ENCODE peak calls at places on chromosomes 7 and 10, in nine cellular contexts. U is tibial artery; B is Calu3; N is T-helper 1 cell; C is HT1080; V is ureter; W is mucosa of descending colon; R is head of caudate nucleus; X is activated T-cell treated with anti-CD3 and anti-CD28 coated beads, Interleukin-2, amount 50 U/mL, for 4 hours. S is an unnamed sample.

GRCh38 chr10:122140477-122140902 is 130.6 kb upstream of the BTBD16 start:
- DNase-seq in R (no peak), X (no peak), B (no peak), V (no peak), W (no peak), N (no peak), U (peak), C (peak), S (peak)

GRCh38 chr7:77799078-77799964 is 748 bp downstream of the PHTF2 start:
- DNase-seq in X (peak), U (peak), R (peak), B (peak), C (peak), N (peak), V (peak), W (peak), S (no peak)

GRCh38 chr7:29479606-29480200 is 83.9 kb upstream of the PRR15 start:
- DNase-seq in R (peak), W (no peak), B (no peak), U (no peak), N (no peak), X (no peak), V (no peak), C (no peak), S (no peak)

GRCh38 chr7:34058791-34059550 is 153.6 kb downstream of the BMPER start:
- DNase-seq in C (no peak), X (no peak), N (no peak), R (peak), U (no peak), V (no peak), W (no peak), B (no peak), S (no peak)

GRCh38 chr7:77855371-77856083 is 57.0 kb downstream of the PHTF2 start:
- DNase-seq in N (no peak), V (no peak), B (no peak), X (no peak), U (no peak), W (no peak), R (peak), C (no peak), S (no peak)

GRCh38 chr7:130615583-130615982 is 53.0 kb downstream of the COPG2 start:
- DNase-seq in U (no peak), X (no peak), B (no peak), N (no peak), V (no peak), C (no peak), W (no peak), R (no peak), S (no peak)

GRCh38 chr10:129954916-129955315 is 9.2 kb downstream of the EBF3 start:
- DNase-seq in C (no peak), R (no peak), U (no peak), V (no peak), B (no peak), N (no peak), W (no peak), X (no peak), S (no peak)

GRCh38 chr10:130742936-130743675 is 568.4 kb downstream of the TCERG1L start:
- DNase-seq in C (no peak), B (no peak), V (no peak), X (no peak), U (no peak), R (no peak), N (no peak), W (no peak), S (no peak)

GRCh38 chr7:108452707-108453106 is 3.5 kb downstream of the NRCAM start:
- DNase-seq in C (peak), W (no peak), R (no peak), B (peak), N (no peak), U (no peak), V (no peak), X (no peak), S (no peak)